ENCODE peak calls at places on chromosomes 11 and 22, in four cellular contexts. S is activated T-helper 1 cell treated with anti-CD3 and anti-CD28 coated beads, Interleukin-2, amount 50 U/mL, for 16 hours; Z is NCI-H1105 treated with DMSO at 0.1 percent for 48 hours; E is GM12865. Y is an unnamed sample.

GRCh38 chr11:46006418-46007070 is 84.1 kb downstream of the LARGE2 start:
- DNase-seq in S (no peak), Z (peak), E (peak), Y (peak)

GRCh38 chr11:72789493-72790131 is 4.2 kb downstream of the STARD10 start:
- DNase-seq in S (no peak), Z (no peak), E (no peak), Y (no peak)

GRCh38 chr11:46278387-46279173 is 1.1 kb downstream of the CREB3L1 start:
- DNase-seq in S (no peak), Z (no peak), E (peak), Y (peak)

GRCh38 chr22:20094158-20094807 is 14.2 kb downstream of the DGCR8 start:
- DNase-seq in S (no peak), Z (no peak), E (no peak), Y (no peak)

GRCh38 chr22:43302462-43303109 is 40.6 kb downstream of the SCUBE1 start:
- DNase-seq in S (no peak), Z (no peak), E (no peak), Y (no peak)

GRCh38 chr22:30640361-30640760 is 4.8 kb downstream of the SLC35E4 start:
- DNase-seq in S (no peak), Z (no peak), E (no peak), Y (no peak)

GRCh38 chr11:128766687-128767086 is 72.8 kb downstream of the FLI1 start:
- DNase-seq in S (no peak), Z (no peak), E (no peak), Y (no peak)

GRCh38 chr11:45580399-45580798 is 85.0 kb downstream of the CHST1 start:
- DNase-seq in S (no peak), Z (no peak), E (peak), Y (no peak)

GRCh38 chr11:114236829-114237228 is 59.4 kb upstream of the NNMT start:
- DNase-seq in S (no peak), Z (no peak), E (no peak), Y (no peak)

GRCh38 chr11:19378814-19379213 is 138.1 kb upstream of the E2F8 start:
- DNase-seq in S (no peak), Z (no peak), E (no peak), Y (no peak)

GRCh38 chr11:45107051-45107450 is 39.4 kb upstream of the PRDM11 start:
- DNase-seq in S (no peak), Z (no peak), E (no peak), Y (peak)

GRCh38 chr11:74755395-74755995 is 6.8 kb downstream of the RNF169 start:
- DNase-seq in S (no peak), Z (no peak), E (no peak), Y (no peak)

GRCh38 chr22:43208703-43209522 is 22.0 kb upstream of the TTLL12 start:
- DNase-seq in S (no peak), Z (no peak), E (no peak), Y (no peak)

GRCh38 chr11:126113515-126113957 is 50.9 kb upstream of the CDON start:
- DNase-seq in S (no peak), Z (peak), E (no peak), Y (no peak)

GRCh38 chr11:60926500-60926899 is 2.2 kb downstream of the TMEM132A start:
- DNase-seq in S (no peak), Z (no peak), E (no peak), Y (no peak)

GRCh38 chr11:19715373-19715772 is 2.7 kb downstream of the NAV2 start:
- DNase-seq in S (no peak), Z (no peak), E (no peak), Y (no peak)

GRCh38 chr22:47088480-47089145 is 326.2 kb downstream of the TBC1D22A start:
- DNase-seq in S (no peak), Z (no peak), E (no peak), Y (no peak)

GRCh38 chr11:34788642-34789041 is 127.5 kb downstream of the APIP start:
- DNase-seq in S (no peak), Z (peak), E (no peak), Y (no peak)

GRCh38 chr11:118914178-118914918 is 11.4 kb downstream of the BCL9L start:
- DNase-seq in S (peak), Z (no peak), E (peak), Y (no peak)

GRCh38 chr11:24748261-24748660 is 251.4 kb downstream of the LUZP2 start:
- DNase-seq in S (no peak), Z (no peak), E (no peak), Y (no peak)

GRCh38 chr11:19672591-19673206 is 39.9 kb upstream of the NAV2 start:
- DNase-seq in S (no peak), Z (no peak), E (no peak), Y (no peak)

GRCh38 chr22:29480512-29481264 is 670 bp downstream of the NEFH start:
- DNase-seq in S (no peak), Z (no peak), E (no peak), Y (no peak)

Y was measured in GM13976.